ENCODE peak calls at places on chromosomes 5 and 9, in four cellular contexts. B is HepG2, K is K562, N is SK-N-SH. M is an unnamed sample.

GRCh38 chr5:59485104-59485503 is 408.4 kb downstream of the PDE4D start:
- DNase-seq in K (no peak), B (no peak), N (no peak), M (no peak)

GRCh38 chr9:133505901-133506652 is 18.7 kb downstream of the MYMK start:
- DNase-seq in K (peak), N (peak), B (no peak), M (no peak)

GRCh38 chr5:9540791-9541190 is 5.1 kb downstream of the SEMA5A start:
- DNase-seq in B (no peak), K (no peak), N (no peak), M (no peak)

GRCh38 chr9:18473551-18474279 is at the start of gene ADAMTSL1:
- DNase-seq in B (no peak), K (no peak), N (peak), M (no peak)

GRCh38 chr5:61755726-61756125 is 423.7 kb downstream of the ZSWIM6 start:
- DNase-seq in N (no peak), K (no peak), B (no peak), M (no peak)

GRCh38 chr9:4382722-4383317 is 83.0 kb upstream of the GLIS3 start:
- DNase-seq in B (no peak), N (peak), K (no peak), M (peak)

GRCh38 chr9:137740311-137740710 is 121.5 kb downstream of the EHMT1 start:
- DNase-seq in N (peak), K (no peak), B (no peak), M (no peak)

GRCh38 chr5:40587284-40587882 is 92.3 kb upstream of the PTGER4 start:
- DNase-seq in N (no peak), B (no peak), K (no peak), M (no peak)

GRCh38 chr9:34501889-34502425 is 20.8 kb downstream of the ENHO start:
- DNase-seq in N (no peak), K (no peak), B (peak), M (no peak)

GRCh38 chr5:27962201-27962600 is 923.8 kb upstream of the CDH9 start:
- DNase-seq in K (no peak), B (no peak), N (no peak), M (no peak)

GRCh38 chr5:106415541-106415940 is 1255.2 kb downstream of the EFNA5 start:
- DNase-seq in K (no peak), B (no peak), N (no peak), M (no peak)

GRCh38 chr5:144117412-144117811 is 53.0 kb downstream of the YIPF5 start:
- DNase-seq in N (no peak), K (no peak), B (no peak), M (no peak)

GRCh38 chr9:121023064-121023463 is 27.0 kb downstream of the C5 start:
- DNase-seq in N (peak), K (no peak), B (peak), M (peak)

GRCh38 chr5:136145030-136145429 is 12.4 kb downstream of the SMAD5 start:
- DNase-seq in N (no peak), B (no peak), K (no peak), M (no peak)

GRCh38 chr5:62042007-62042406 is 264.0 kb upstream of the KIF2A start:
- DNase-seq in N (no peak), K (no peak), B (no peak), M (no peak)

GRCh38 chr9:109264865-109265532 is 55.9 kb downstream of the EPB41L4B start:
- DNase-seq in N (peak), K (no peak), B (no peak), M (no peak)

GRCh38 chr9:14967450-14968321 is 57.5 kb upstream of the FREM1 start:
- DNase-seq in N (no peak), K (no peak), B (peak), M (no peak)

GRCh38 chr9:102779341-102779740 is 215.8 kb upstream of the CYLC2 start:
- DNase-seq in N (no peak), B (no peak), K (no peak), M (no peak)

GRCh38 chr5:149141957-149142851 is 911 bp downstream of the ABLIM3 start:
- DNase-seq in N (peak), K (no peak), B (no peak), M (no peak)
- TF ChIP-seq CHD2 in N (no peak), K (no peak), B (no peak), M (no peak)

DNA sequence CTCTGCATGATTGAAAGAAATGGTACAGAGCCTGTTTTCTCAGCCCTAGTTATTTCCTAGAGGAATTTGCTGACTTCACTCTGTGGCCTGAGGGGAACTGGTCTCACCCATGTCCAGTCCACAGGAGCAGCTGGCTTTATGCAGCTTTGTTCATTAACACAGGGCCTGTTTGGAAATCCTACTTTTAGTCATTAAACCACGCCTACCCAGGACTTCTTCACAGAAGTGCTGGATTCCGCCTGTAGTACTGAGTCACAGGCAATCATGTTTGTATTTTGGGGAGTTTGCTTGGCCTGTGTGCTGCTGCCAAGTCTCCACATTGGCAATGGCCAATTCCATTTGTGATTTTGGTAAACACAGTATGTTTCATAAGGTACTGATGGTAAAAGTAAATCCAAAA is 52.8 kb downstream of the CTNND2 start:
- DNase-seq in N (no peak), B (no peak), K (no peak), M (no peak)
- TF ChIP-seq CHD2 in N (no peak), B (no peak), K (no peak), M (no peak)

GRCh38 chr5:89932771-89933181 is 476.8 kb downstream of the CETN3 start:
- DNase-seq in N (no peak), B (no peak), K (no peak), M (no peak)

GRCh38 chr5:89929173-89929572 is 480.4 kb downstream of the CETN3 start:
- DNase-seq in K (no peak), B (no peak), N (no peak), M (no peak)

GRCh38 chr5:89934069-89934468 is 475.5 kb downstream of the CETN3 start:
- DNase-seq in N (no peak), B (no peak), K (no peak), M (no peak)

GRCh38 chr5:89929834-89930233 is 479.7 kb downstream of the CETN3 start:
- DNase-seq in B (no peak), N (no peak), K (no peak), M (no peak)

DNA sequence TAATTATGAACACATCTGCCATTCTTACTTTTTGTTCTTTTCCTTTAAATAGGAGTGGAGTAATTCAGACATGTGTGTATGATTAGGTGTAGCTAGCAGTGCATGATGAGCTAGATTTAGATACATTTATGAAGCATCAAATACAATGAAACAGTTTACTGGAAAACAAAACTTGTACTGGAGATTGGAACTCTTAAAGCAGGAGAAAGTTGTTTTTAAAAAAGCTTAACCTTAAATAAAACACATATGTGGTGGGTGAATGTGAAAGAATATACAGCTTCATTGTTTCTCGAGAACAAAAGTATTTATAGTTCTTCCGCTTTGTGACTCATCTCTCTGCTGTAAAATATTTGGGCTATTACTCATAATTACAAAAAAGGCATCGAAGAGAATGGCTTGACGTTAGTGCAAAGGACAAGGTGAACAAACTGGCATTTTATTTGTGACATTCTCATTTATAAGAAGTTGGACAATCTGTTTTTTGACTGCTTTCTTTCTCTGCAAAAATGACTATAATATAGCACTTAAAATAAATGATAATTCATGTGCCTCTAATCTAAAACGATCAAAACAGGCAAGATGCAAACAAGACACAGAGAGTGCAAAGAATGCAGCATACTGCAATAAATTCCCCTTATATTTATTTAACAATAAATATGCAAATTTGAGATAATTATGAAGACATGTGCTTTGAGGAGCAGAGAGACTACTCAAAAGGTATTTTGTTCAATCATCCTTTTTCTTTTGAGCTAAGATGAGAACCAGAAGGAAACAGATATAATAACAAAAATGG is 478.8 kb downstream of the CETN3 start:
- DNase-seq in K (no peak), N (no peak), B (peak), M (no peak)
- TF ChIP-seq CHD2 in K (no peak), N (no peak), B (no peak), M (no peak)

GRCh38 chr9:2816476-2817141 is 27.3 kb downstream of the PUM3 start:
- DNase-seq in K (no peak), N (no peak), B (no peak), M (no peak)

GRCh38 chr9:2815661-2816060 is 28.2 kb downstream of the PUM3 start:
- DNase-seq in B (no peak), K (no peak), N (no peak), M (no peak)

GRCh38 chr9:2819165-2819564 is 24.7 kb downstream of the PUM3 start:
- DNase-seq in K (no peak), B (no peak), N (no peak), M (no peak)

GRCh38 chr9:2818486-2819121 is 25.3 kb downstream of the PUM3 start:
- DNase-seq in B (no peak), K (no peak), N (no peak), M (no peak)

GRCh38 chr9:2817987-2818386 is 25.9 kb downstream of the PUM3 start:
- DNase-seq in N (no peak), K (no peak), B (no peak), M (no peak)
- TF ChIP-seq CHD2 in N (no peak), K (no peak), B (no peak), M (no peak)

GRCh38 chr5:73174100-73174815 is 1.3 kb downstream of the TMEM174 start:
- DNase-seq in K (no peak), B (no peak), N (no peak), M (no peak)

GRCh38 chr5:73176250-73176649 is 3.3 kb downstream of the TMEM174 start:
- DNase-seq in N (no peak), K (no peak), B (no peak), M (no peak)

GRCh38 chr5:73171495-73171894 is 1.5 kb upstream of the TMEM174 start:
- DNase-seq in B (no peak), N (no peak), K (no peak), M (no peak)

GRCh38 chr5:73172893-73173292 is at the start of gene TMEM174:
- DNase-seq in N (no peak), K (no peak), B (no peak), M (no peak)

GRCh38 chr5:73170522-73170921 is 2.5 kb upstream of the TMEM174 start:
- DNase-seq in K (peak), N (no peak), B (peak), M (no peak)
- TF ChIP-seq CHD2 in K (no peak), N (no peak), B (no peak), M (no peak)

GRCh38 chr5:93174930-93175329 is 406.1 kb downstream of the NR2F1-AS1 start:
- DNase-seq in B (no peak), N (no peak), K (no peak), M (no peak)
- TF ChIP-seq CHD2 in B (no peak), N (no peak), K (no peak), M (no peak)

GRCh38 chr5:140383300-140383699 is 18.3 kb upstream of the ANKHD1 start:
- DNase-seq in N (no peak), B (no peak), K (no peak), M (no peak)
- TF ChIP-seq CHD2 in N (no peak), B (no peak), K (no peak), M (no peak)

GRCh38 chr5:147451125-147451524 is 58.7 kb downstream of the DPYSL3 start:
- DNase-seq in N (no peak), K (no peak), B (no peak), M (no peak)

GRCh38 chr5:147446528-147446927 is 63.3 kb downstream of the DPYSL3 start:
- DNase-seq in N (no peak), B (no peak), K (no peak), M (no peak)

GRCh38 chr5:147450596-147450995 is 59.3 kb downstream of the DPYSL3 start:
- DNase-seq in B (no peak), K (no peak), N (no peak), M (no peak)

GRCh38 chr5:147445951-147446350 is 63.9 kb downstream of the DPYSL3 start:
- DNase-seq in B (no peak), N (no peak), K (no peak), M (no peak)

GRCh38 chr5:147448766-147449165 is 61.1 kb downstream of the DPYSL3 start:
- DNase-seq in K (no peak), N (no peak), B (no peak), M (no peak)
- TF ChIP-seq CHD2 in K (no peak), N (no peak), B (no peak), M (no peak)

M was measured in A549.